ENCODE peak calls at places on chromosomes 2 and 18, in seven cellular contexts. R is A549, I is stomach, J is body of pancreas, W is ovary, Z is HCT116, T is breast epithelium. G is an unnamed sample. For H3K4me1, the result is how much of the 10 kb centered on the place peaks cover.

GRCh38 chr2:218432676-218433365 is 13.9 kb downstream of the VIL1 start:
- DNase-seq in R (no peak), I (no peak), J (no peak), W (peak), Z (no peak), T (no peak), G (no peak)

GRCh38 chr2:18619091-18619490 is 29.7 kb upstream of the NT5C1B start:
- DNase-seq in R (no peak), I (no peak), J (no peak), W (no peak), Z (no peak), T (no peak), G (no peak)

GRCh38 chr2:118865106-118865505 is 17.7 kb upstream of the EN1 start:
- DNase-seq in R (peak), I (no peak), J (peak), W (no peak), Z (peak), T (no peak), G (no peak)

GRCh38 chr2:28288620-28289019 is 104.0 kb upstream of the FOSL2 start:
- DNase-seq in R (no peak), I (no peak), J (no peak), W (no peak), Z (no peak), T (no peak), G (no peak)

GRCh38 chr2:161017780-161018440 is 142.3 kb upstream of the TANK start:
- DNase-seq in R (no peak), I (no peak), J (no peak), W (no peak), Z (no peak), T (no peak), G (no peak)

GRCh38 chr2:65300772-65301711 is 73.4 kb downstream of the ACTR2 start:
- DNase-seq in R (peak), I (peak), J (no peak), W (no peak), Z (no peak), T (no peak), G (peak)

GRCh38 chr2:158998486-158999248 is 30.2 kb downstream of the TANC1 start:
- DNase-seq in R (no peak), I (no peak), J (no peak), W (no peak), Z (no peak), T (no peak), G (no peak)

GRCh38 chr2:12948231-12948962 is 231.7 kb downstream of the TRIB2 start:
- DNase-seq in R (no peak), I (no peak), J (no peak), W (no peak), Z (no peak), T (no peak), G (no peak)

GRCh38 chr2:143604172-143604571 is 475.0 kb downstream of the ARHGAP15 start:
- DNase-seq in R (no peak), I (no peak), J (no peak), W (no peak), Z (no peak), T (no peak), G (no peak)

GRCh38 chr2:186891219-186891621 is 42.2 kb upstream of the ZSWIM2 start:
- DNase-seq in R (no peak), I (no peak), J (peak), W (no peak), Z (peak), T (no peak), G (peak)

GRCh38 chr2:29273704-29274611 is 158.7 kb downstream of the CLIP4 start:
- DNase-seq in R (no peak), I (no peak), J (no peak), W (no peak), Z (no peak), T (no peak), G (no peak)

GRCh38 chr2:130836501-130837174 is at the start of gene ARHGEF4:
- DNase-seq in R (peak), I (peak), J (peak), W (no peak), Z (peak), T (no peak), G (no peak)

GRCh38 chr18:79826966-79827365 is 29.2 kb downstream of the KCNG2 start:
- DNase-seq in R (no peak), I (no peak), J (no peak), W (no peak), Z (no peak), T (no peak), G (no peak)

GRCh38 chr2:184113691-184114403 is 484.5 kb upstream of the ZNF804A start:
- DNase-seq in R (no peak), I (no peak), J (no peak), W (no peak), Z (no peak), T (no peak), G (no peak)

GRCh38 chr18:51211552-51211951 is 14.1 kb upstream of the MEX3C start:
- DNase-seq in R (no peak), I (no peak), J (no peak), W (no peak), Z (no peak), T (no peak), G (peak)

GRCh38 chr2:168087406-168087805 is 160.0 kb downstream of the STK39 start:
- DNase-seq in R (no peak), I (no peak), J (no peak), W (no peak), Z (no peak), T (no peak), G (no peak)

GRCh38 chr2:177117755-177118154 is 94.8 kb upstream of the HNRNPA3 start:
- DNase-seq in R (no peak), I (no peak), J (no peak), W (no peak), Z (no peak), T (no peak), G (no peak)

GRCh38 chr2:120204417-120204816 is 18.8 kb downstream of the TMEM185B start:
- DNase-seq in R (no peak), I (peak), J (no peak), W (no peak), Z (no peak), T (no peak), G (no peak)

GRCh38 chr2:98564541-98565164 is 43.7 kb downstream of the COA5 start:
- DNase-seq in R (no peak), I (no peak), J (no peak), W (no peak), Z (no peak), T (no peak), G (no peak)

GRCh38 chr2:71458413-71459083 is 5.2 kb downstream of the DYSF start:
- DNase-seq in R (no peak), I (no peak), J (no peak), W (no peak), Z (no peak), T (no peak), G (no peak)

GRCh38 chr2:28647682-28648081 is 103.9 kb upstream of the PPP1CB start:
- DNase-seq in R (no peak), I (no peak), J (no peak), W (no peak), Z (no peak), T (no peak), G (no peak)

GRCh38 chr2:234411793-234412192 is 85.1 kb downstream of the ARL4C start:
- DNase-seq in R (no peak), I (no peak), J (no peak), W (no peak), Z (no peak), T (no peak), G (no peak)

GRCh38 chr2:32678825-32679224 is 51.0 kb downstream of the TTC27 start:
- DNase-seq in R (peak), I (no peak), J (no peak), W (no peak), Z (peak), T (no peak), G (no peak)

GRCh38 chr2:60463249-60463648 is 90.2 kb downstream of the BCL11A start:
- DNase-seq in R (no peak), I (no peak), J (no peak), W (peak), Z (no peak), T (no peak), G (peak)

GRCh38 chr18:9823805-9824473 is 61.8 kb upstream of the TXNDC2 start:
- DNase-seq in R (no peak), I (no peak), J (no peak), W (no peak), Z (no peak), T (no peak), G (peak)

GRCh38 chr18:9822587-9822986 is 63.2 kb upstream of the TXNDC2 start:
- DNase-seq in R (no peak), I (no peak), J (no peak), W (no peak), Z (no peak), T (no peak), G (no peak)

GRCh38 chr18:9824862-9825479 is 60.8 kb upstream of the TXNDC2 start:
- DNase-seq in R (no peak), I (no peak), J (no peak), W (no peak), Z (no peak), T (no peak), G (no peak)

GRCh38 chr18:9825571-9826073 is 60.2 kb upstream of the TXNDC2 start:
- DNase-seq in R (peak), I (no peak), J (no peak), W (no peak), Z (peak), T (no peak), G (no peak)

GRCh38 chr18:9824474-9824832 is 61.3 kb upstream of the TXNDC2 start:
- DNase-seq in R (peak), I (no peak), J (no peak), W (no peak), Z (no peak), T (no peak), G (peak)
- H3K27ac ChIP-seq in R (peak), I (peak), J (no peak), W (peak), Z (peak), T (peak), G (peak)

GRCh38 chr18:77068321-77068841 is 64.2 kb downstream of the MBP start:
- DNase-seq in R (no peak), I (no peak), J (peak), W (no peak), Z (no peak), T (no peak), G (no peak)
- TF ChIP-seq POLR2A in R (no peak), I (no peak), J (no peak), W (no peak), Z (no peak), T (no peak), G (no peak)

GRCh38 chr2:127362486-127362885 is 25.3 kb downstream of the MAP3K2 start:
- DNase-seq in R (no peak), I (no peak), J (no peak), W (no peak), Z (no peak), T (no peak), G (no peak)
- H3K4me1 ChIP-seq in R (half or more), I (half or more), J (under half), W (under half), Z (under half), T (under half), G (under half)

GRCh38 chr2:5849596-5849995 is 157.4 kb downstream of the SOX11 start:
- DNase-seq in R (no peak), I (no peak), J (no peak), W (no peak), Z (no peak), T (no peak), G (no peak)
- H3K27ac ChIP-seq in R (no peak), I (no peak), J (no peak), W (no peak), Z (no peak), T (no peak), G (no peak)

GRCh38 chr18:2178036-2178435 is 393.3 kb downstream of the METTL4 start:
- DNase-seq in R (no peak), I (no peak), J (no peak), W (no peak), Z (no peak), T (no peak), G (no peak)
- TF ChIP-seq POLR2A in R (no peak), I (no peak), J (no peak), W (no peak), Z (no peak), T (no peak), G (no peak)

GRCh38 chr2:200788129-200788718 is 23.5 kb upstream of the BZW1 start:
- DNase-seq in R (no peak), I (no peak), J (no peak), W (no peak), Z (no peak), T (no peak), G (no peak)
- H3K4me1 ChIP-seq in R (under half), I (under half), J (under half), W (under half), Z (under half), T (under half), G (under half)

DNA sequence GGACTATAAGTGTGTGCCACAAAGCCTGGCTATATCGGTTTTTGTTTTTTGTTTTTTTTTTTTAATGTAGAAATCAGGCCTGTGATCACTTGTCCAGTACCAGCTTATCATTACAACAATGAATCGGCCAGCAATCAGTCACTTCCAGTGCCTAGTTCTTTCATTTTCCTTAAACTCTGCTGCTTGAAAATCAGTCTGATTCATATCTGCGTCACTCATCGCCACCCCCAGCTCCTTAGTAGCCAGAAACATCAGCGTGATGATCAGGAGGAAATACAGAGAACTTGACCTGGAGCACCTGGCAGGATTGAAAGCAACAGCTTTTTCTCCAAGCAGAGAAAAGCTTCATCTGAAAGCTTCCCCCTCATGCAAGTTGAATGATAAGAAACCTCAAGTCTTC is 75.4 kb downstream of the SPTBN1 start:
- DNase-seq in R (peak), I (no peak), J (no peak), W (no peak), Z (peak), T (no peak), G (no peak)
- H3K27ac ChIP-seq in R (peak), I (peak), J (no peak), W (no peak), Z (no peak), T (peak), G (no peak)

DNA sequence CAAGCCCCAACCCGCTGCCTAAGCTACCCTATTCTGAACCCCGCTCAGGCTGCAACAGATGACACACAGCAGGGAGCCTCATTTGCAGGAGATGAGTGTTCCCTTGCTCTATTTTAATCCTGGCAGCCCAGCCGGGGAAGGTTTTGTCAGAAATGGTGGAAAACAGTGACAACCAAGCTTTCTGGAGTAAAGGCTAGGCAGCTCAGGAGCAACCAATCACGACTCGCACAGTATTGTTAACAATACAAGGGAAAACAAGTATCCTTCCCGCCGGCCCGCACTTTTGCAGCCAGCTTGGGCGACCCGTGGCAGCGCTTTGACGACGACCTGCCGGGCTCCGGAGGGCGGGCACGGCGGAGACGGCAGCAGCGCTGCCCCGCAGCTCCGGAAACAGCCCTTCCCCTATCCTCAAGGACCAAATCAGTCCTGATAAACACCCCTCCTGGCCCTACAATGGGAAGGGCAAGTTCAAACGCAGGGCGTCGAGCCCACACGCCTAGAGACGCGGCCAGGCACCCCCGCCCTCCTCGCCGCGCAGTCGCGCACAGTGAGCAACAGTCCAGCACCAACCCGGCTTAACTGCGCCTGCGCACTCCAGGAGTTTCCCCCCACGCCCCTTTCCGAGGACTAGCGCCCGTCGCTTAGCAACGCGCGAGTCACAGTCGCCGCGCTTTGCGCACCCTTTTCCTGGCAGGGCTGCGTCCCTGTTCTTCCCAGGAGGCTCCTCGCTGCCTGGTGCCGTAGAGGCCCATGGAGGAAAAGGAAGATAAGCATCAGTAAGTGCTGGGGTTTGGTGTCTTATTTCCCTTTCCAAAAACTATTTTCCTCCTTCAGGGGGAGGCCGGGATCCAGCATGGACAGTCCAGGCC is 74.4 kb upstream of the TSPYL6 start:
- DNase-seq in R (peak), I (peak), J (peak), W (peak), Z (peak), T (peak), G (peak)
- TF ChIP-seq POLR2A in R (peak), I (no peak), J (peak), W (peak), Z (peak), T (peak), G (peak)